ENCODE peak calls at places on chromosomes 3 and 15, in eight cellular contexts. O, I, G, W, F, Q, U and X are unnamed samples.

GRCh38 chr3:40623567-40623966 is 98.8 kb downstream of the ZNF621 start:
- DNase-seq in O (no peak), I (no peak), G (no peak), W (no peak), F (no peak), Q (peak), U (no peak), X (peak)

GRCh38 chr15:66823601-66824000 is 121.6 kb downstream of the SMAD6 start:
- DNase-seq in O (no peak), I (no peak), G (no peak), W (no peak), F (no peak), Q (no peak), U (no peak), X (no peak)

GRCh38 chr3:123489400-123490004 is 40.6 kb upstream of the ADCY5 start:
- DNase-seq in O (peak), I (peak), G (peak), W (peak), F (peak), Q (no peak), U (peak), X (peak)

GRCh38 chr3:171261487-171261886 is 198.7 kb downstream of the TNIK start:
- DNase-seq in O (no peak), I (no peak), G (no peak), W (no peak), F (no peak), Q (no peak), U (no peak), X (no peak)

GRCh38 chr3:71581981-71582611 is 1.4 kb downstream of the FOXP1 start:
- DNase-seq in O (peak), I (no peak), G (peak), W (peak), F (peak), Q (no peak), U (no peak), X (no peak)

GRCh38 chr3:129028866-129029265 is 27.8 kb downstream of the EFCC1 start:
- DNase-seq in O (no peak), I (no peak), G (no peak), W (no peak), F (no peak), Q (no peak), U (no peak), X (no peak)

GRCh38 chr3:194268659-194269487 is 82.3 kb downstream of the CPN2 start:
- DNase-seq in O (no peak), I (peak), G (no peak), W (no peak), F (no peak), Q (no peak), U (peak), X (no peak)

GRCh38 chr15:95405447-95405846 is 925.1 kb upstream of the NR2F2 start:
- DNase-seq in O (no peak), I (peak), G (no peak), W (no peak), F (no peak), Q (no peak), U (no peak), X (no peak)

GRCh38 chr15:62059108-62059817 is 984 bp downstream of the VPS13C start:
- DNase-seq in O (no peak), I (no peak), G (no peak), W (no peak), F (no peak), Q (no peak), U (no peak), X (no peak)

GRCh38 chr15:31367021-31367729 is 40.5 kb downstream of the KLF13 start:
- DNase-seq in O (no peak), I (no peak), G (no peak), W (peak), F (no peak), Q (no peak), U (no peak), X (no peak)

GRCh38 chr3:37824090-37824953 is 37.4 kb upstream of the CTDSPL start:
- DNase-seq in O (no peak), I (no peak), G (no peak), W (no peak), F (no peak), Q (no peak), U (no peak), X (no peak)

GRCh38 chr3:188749010-188749617 is 422.7 kb upstream of the TPRG1 start:
- DNase-seq in O (no peak), I (no peak), G (no peak), W (no peak), F (peak), Q (no peak), U (no peak), X (no peak)

GRCh38 chr3:168159473-168159872 is 63.7 kb upstream of the GOLIM4 start:
- DNase-seq in O (no peak), I (no peak), G (no peak), W (no peak), F (no peak), Q (no peak), U (no peak), X (no peak)

GRCh38 chr3:112519424-112520001 is 20.2 kb upstream of the BTLA start:
- DNase-seq in O (no peak), I (peak), G (no peak), W (no peak), F (peak), Q (peak), U (no peak), X (no peak)

GRCh38 chr15:80586141-80586540 is 109.0 kb upstream of the ABHD17C start:
- DNase-seq in O (no peak), I (no peak), G (no peak), W (no peak), F (no peak), Q (no peak), U (no peak), X (no peak)

GRCh38 chr15:60656041-60656440 is 177.1 kb upstream of the ICE2 start:
- DNase-seq in O (no peak), I (no peak), G (no peak), W (no peak), F (no peak), Q (no peak), U (no peak), X (no peak)

GRCh38 chr15:77414781-77415442 is 5.0 kb downstream of the PEAK1 start:
- DNase-seq in O (no peak), I (no peak), G (no peak), W (no peak), F (no peak), Q (no peak), U (no peak), X (no peak)

GRCh38 chr15:60275624-60276023 is 122.2 kb downstream of the ANXA2 start:
- DNase-seq in O (no peak), I (no peak), G (no peak), W (no peak), F (no peak), Q (no peak), U (no peak), X (no peak)

GRCh38 chr3:170078620-170079281 is 41.0 kb downstream of the GPR160 start:
- DNase-seq in O (no peak), I (no peak), G (no peak), W (no peak), F (no peak), Q (no peak), U (no peak), X (no peak)

GRCh38 chr3:193554790-193555189 is at the start of gene ATP13A4:
- DNase-seq in O (no peak), I (no peak), G (peak), W (no peak), F (no peak), Q (no peak), U (no peak), X (no peak)

GRCh38 chr15:56667517-56667916 is 65.8 kb downstream of the ZNF280D start:
- DNase-seq in O (no peak), I (no peak), G (no peak), W (no peak), F (no peak), Q (no peak), U (no peak), X (no peak)

GRCh38 chr3:136984837-136985236 is 27.1 kb downstream of the IL20RB start:
- DNase-seq in O (no peak), I (peak), G (no peak), W (no peak), F (no peak), Q (no peak), U (no peak), X (peak)

GRCh38 chr3:78979083-78979482 is 788.7 kb downstream of the ROBO1 start:
- DNase-seq in O (no peak), I (no peak), G (no peak), W (no peak), F (no peak), Q (no peak), U (no peak), X (no peak)

GRCh38 chr15:72086920-72087648 is 30.9 kb downstream of the MYO9A start:
- DNase-seq in O (no peak), I (no peak), G (peak), W (no peak), F (no peak), Q (no peak), U (no peak), X (no peak)

GRCh38 chr3:11567516-11568467 is 75.9 kb downstream of the VGLL4 start:
- DNase-seq in O (peak), I (peak), G (no peak), W (peak), F (no peak), Q (no peak), U (no peak), X (peak)

GRCh38 chr3:13887746-13888300 is 8.0 kb upstream of the WNT7A start:
- DNase-seq in O (no peak), I (no peak), G (peak), W (no peak), F (no peak), Q (no peak), U (peak), X (no peak)

GRCh38 chr3:85539232-85539631 is 580.4 kb downstream of the CADM2 start:
- DNase-seq in O (no peak), I (no peak), G (no peak), W (no peak), F (no peak), Q (no peak), U (no peak), X (no peak)

GRCh38 chr3:51977449-51978142 is 2.7 kb downstream of the ABHD14A start:
- DNase-seq in O (no peak), I (no peak), G (no peak), W (no peak), F (no peak), Q (no peak), U (no peak), X (peak)

GRCh38 chr15:95300958-95301357 is 1029.5 kb upstream of the NR2F2 start:
- DNase-seq in O (no peak), I (no peak), G (no peak), W (no peak), F (peak), Q (no peak), U (no peak), X (no peak)

GRCh38 chr3:130380398-130380797 is 34.9 kb downstream of the COL6A5 start:
- DNase-seq in O (no peak), I (no peak), G (no peak), W (no peak), F (no peak), Q (no peak), U (no peak), X (no peak)

GRCh38 chr3:72665701-72666443 is 182.4 kb downstream of the SHQ1 start:
- DNase-seq in O (no peak), I (peak), G (no peak), W (no peak), F (peak), Q (no peak), U (no peak), X (no peak)

GRCh38 chr3:8732413-8732812 is 1.2 kb upstream of the CAV3 start:
- DNase-seq in O (no peak), I (no peak), G (no peak), W (no peak), F (no peak), Q (no peak), U (no peak), X (no peak)

GRCh38 chr3:32166654-32167053 is 60.2 kb downstream of the GPD1L start:
- DNase-seq in O (no peak), I (no peak), G (no peak), W (no peak), F (no peak), Q (no peak), U (no peak), X (no peak)

GRCh38 chr15:65328506-65329297 is 24.2 kb downstream of the RNU5B-1 start:
- DNase-seq in O (no peak), I (no peak), G (no peak), W (no peak), F (no peak), Q (no peak), U (no peak), X (no peak)

GRCh38 chr3:48301814-48302194 is 31.7 kb downstream of the SPINK8 start:
- DNase-seq in O (peak), I (peak), G (no peak), W (peak), F (peak), Q (no peak), U (no peak), X (no peak)

GRCh38 chr15:77508541-77509505 is 88.1 kb downstream of the HMG20A start:
- DNase-seq in O (peak), I (peak), G (peak), W (peak), F (peak), Q (no peak), U (peak), X (no peak)

GRCh38 chr15:51841401-51842040 is 12.1 kb downstream of the TMOD3 start:
- DNase-seq in O (no peak), I (no peak), G (peak), W (no peak), F (no peak), Q (no peak), U (no peak), X (no peak)

DNA sequence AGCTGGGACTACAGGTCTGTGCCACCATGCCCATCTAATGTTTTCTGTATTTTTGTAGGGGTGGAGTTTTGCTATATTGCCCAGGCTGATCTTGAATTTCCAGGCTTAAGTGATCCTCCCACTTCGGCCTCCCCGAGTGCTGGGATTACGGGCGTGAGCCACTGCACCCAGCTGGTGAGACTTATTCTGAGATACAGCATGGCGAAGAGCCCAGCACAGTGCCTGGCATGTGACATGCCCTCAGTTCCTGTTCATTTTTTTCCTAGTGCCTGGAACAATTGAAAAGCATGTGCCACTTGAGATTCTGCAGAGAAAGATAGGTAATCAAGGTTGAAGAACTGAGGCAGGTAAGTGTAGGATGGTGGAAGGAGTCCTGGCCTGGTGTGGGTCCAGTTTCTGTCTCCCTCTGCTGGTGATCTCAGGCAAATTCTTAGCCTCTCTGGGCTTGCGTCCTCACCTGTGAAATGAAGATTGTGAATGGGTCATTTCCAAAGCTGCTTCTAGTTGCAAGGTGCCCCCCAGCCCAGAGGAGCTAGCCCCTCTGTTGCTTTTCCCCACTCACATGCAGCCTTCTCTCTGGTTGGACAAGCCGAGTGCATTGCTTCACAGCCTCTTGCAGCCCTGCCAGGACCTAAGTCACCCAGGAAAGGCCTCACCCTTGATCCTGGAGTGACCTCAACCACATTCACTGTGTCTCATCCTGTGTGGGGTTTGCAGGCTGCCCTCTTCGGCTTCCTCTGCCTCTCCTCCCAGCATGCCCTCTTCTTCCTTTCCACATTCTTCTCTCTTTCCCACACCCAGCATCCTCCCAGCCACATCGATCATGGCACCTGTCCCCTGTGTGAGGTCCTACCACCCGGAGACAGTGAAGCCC is 4.3 kb upstream of the RHCG start:
- DNase-seq in O (no peak), I (no peak), G (no peak), W (no peak), F (no peak), Q (no peak), U (no peak), X (no peak)
- TF ChIP-seq CTCF in O (no peak), I (no peak), G (no peak), W (no peak), F (no peak), Q (peak), U (no peak), X (peak)

GRCh38 chr15:84765675-84766074 is 17.3 kb downstream of the ZNF592 start:
- DNase-seq in O (no peak), I (no peak), G (no peak), W (no peak), F (no peak), Q (no peak), U (no peak), X (no peak)

GRCh38 chr15:84764989-84765388 is 16.6 kb downstream of the ZNF592 start:
- DNase-seq in O (no peak), I (no peak), G (no peak), W (no peak), F (no peak), Q (no peak), U (no peak), X (no peak)

GRCh38 chr15:84761534-84762190 is 13.3 kb downstream of the ZNF592 start:
- DNase-seq in O (no peak), I (no peak), G (no peak), W (no peak), F (no peak), Q (no peak), U (no peak), X (no peak)

GRCh38 chr15:84764585-84764984 is 16.2 kb downstream of the ZNF592 start:
- DNase-seq in O (no peak), I (no peak), G (no peak), W (no peak), F (no peak), Q (no peak), U (no peak), X (no peak)

DNA sequence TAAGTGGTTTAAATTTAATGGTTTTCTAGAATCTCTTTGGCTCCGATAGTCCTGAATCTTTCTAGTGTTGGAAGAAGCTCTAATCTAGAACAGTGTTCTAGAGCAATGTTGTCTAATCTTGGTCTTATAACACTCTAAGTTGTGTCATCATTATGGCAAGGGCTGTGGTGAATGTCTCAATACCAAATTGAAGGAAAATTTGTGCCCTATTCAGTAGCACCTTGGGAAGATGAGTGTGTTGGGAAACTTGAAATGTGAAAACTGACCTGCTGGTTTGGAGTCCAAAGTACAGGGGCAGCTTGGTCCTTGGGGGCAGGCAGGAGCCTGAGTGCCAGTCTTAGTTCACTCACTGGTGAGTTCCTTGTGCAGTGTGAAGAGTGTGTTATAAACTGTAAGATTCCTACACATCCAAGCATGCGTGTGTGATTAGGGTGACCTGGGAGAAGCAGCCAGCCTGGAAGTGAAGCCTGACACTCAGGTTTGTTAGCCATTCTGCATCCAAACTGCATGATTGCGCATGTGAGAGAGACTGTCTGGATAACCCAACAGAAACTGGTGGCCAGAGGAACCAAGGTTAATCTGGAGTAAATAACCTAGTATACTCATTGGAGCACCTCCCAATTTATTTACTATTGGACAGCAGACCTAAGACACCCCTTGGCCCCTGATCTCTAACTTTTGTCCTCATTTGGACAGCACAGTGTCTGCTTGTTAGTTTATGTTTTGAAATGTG is 14.6 kb downstream of the ZNF592 start:
- DNase-seq in O (no peak), I (no peak), G (no peak), W (no peak), F (no peak), Q (no peak), U (no peak), X (no peak)
- H3K4me3 ChIP-seq in O (no peak), I (no peak), G (no peak), W (no peak), F (no peak), Q (no peak), U (no peak), X (no peak)

GRCh38 chr3:56917337-56917697 is 115.6 kb upstream of the ARHGEF3 start:
- DNase-seq in O (no peak), I (no peak), G (no peak), W (no peak), F (no peak), Q (no peak), U (no peak), X (no peak)
- H3K27ac ChIP-seq in O (no peak), I (no peak), G (no peak), W (no peak), F (no peak), Q (peak), U (no peak), X (no peak)

DNA sequence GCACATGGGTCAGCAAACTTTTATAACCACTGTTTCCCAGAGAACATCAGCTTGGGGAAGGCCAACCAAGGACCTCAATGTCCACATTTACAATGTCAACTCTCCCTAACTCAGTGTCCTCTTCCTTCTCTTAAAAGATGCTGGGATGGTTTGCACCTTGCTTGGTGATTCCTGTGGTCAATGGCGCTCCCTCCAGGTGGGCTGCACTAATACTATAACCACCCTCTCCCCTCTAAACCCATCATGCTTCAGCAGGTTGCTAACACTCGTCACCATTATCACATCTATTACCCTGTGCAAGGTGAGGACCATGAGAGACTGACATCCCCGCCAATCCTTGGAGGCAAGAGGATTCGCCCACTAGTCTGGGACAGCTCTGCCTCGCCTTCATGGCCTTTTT is 65.2 kb downstream of the FRMD5 start:
- DNase-seq in O (no peak), I (no peak), G (no peak), W (no peak), F (no peak), Q (no peak), U (no peak), X (no peak)
- TF ChIP-seq CTCF in O (no peak), I (no peak), G (no peak), W (no peak), F (no peak), Q (no peak), U (no peak), X (no peak)

DNA sequence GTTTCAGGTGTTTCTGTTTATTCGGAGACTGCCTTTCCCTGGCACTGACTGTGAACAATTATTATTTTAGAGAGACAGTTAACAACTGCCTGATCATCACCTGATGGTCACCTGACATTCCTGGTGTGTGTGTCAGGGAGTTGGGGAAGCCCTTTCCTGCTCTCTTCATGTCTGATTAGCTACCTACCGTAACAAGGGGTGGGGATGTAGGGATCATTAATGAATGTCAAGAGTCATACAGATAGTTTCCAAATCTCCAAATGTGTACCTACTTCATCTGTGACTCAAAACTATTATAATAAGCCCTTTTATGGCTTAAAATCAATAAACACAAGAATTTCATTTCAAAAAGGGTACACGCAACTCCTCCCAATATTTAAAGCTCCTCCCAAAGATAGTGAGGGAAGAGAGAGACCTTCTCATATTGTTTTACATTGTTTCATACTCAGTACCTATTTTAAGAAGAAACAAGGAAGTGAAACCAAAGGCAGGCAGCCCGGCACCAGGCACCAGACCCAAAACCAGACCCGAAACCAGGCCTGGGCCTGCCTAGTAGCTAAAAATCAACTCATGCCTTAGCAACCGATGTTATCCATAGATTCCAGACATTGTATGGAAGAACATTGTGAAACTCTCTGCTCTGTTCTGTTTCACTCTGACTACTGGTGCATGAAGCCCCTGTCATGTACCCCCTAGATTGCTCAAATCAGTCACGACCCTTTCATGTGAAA is 844.9 kb upstream of the ALCAM start:
- DNase-seq in O (no peak), I (no peak), G (no peak), W (no peak), F (no peak), Q (peak), U (no peak), X (peak)
- H3K4me3 ChIP-seq in O (no peak), I (no peak), G (no peak), W (no peak), F (no peak), Q (peak), U (no peak), X (no peak)